ENCODE peak calls at places on chromosomes 5 and 9, in ten cellular contexts. C is mammary epithelial cell; X is fibroblast of lung; U is Panc1; M is tibial artery; Q is IMR-90; H is heart left ventricle; F is effector memory CD4-positive, alpha-beta T cell; K is PC-9; N is CD8-positive, alpha-beta memory T cell. V is an unnamed sample.

GRCh38 chr5:149073217-149073616 is 10.4 kb upstream of the SH3TC2 start:
- DNase-seq in C (no peak), H (no peak), F (no peak), Q (no peak), U (peak; percentile 47), X (no peak), N (no peak), K (peak; percentile 78), M (no peak), V (no peak)

GRCh38 chr5:148976569-148977321 is 86.1 kb downstream of the SH3TC2 start:
- DNase-seq in F (no peak), K (peak; percentile 34), N (no peak), M (no peak), X (no peak), C (no peak), Q (peak; percentile 48), H (no peak), U (no peak), V (no peak)

GRCh38 chr9:16134351-16134750 is 581.5 kb downstream of the CCDC171 start:
- DNase-seq in M (no peak), N (no peak), X (no peak), H (no peak), U (no peak), K (no peak), C (no peak), Q (no peak), F (no peak), V (no peak)

GRCh38 chr5:164505791-164506190 is 1000.4 kb downstream of the MAT2B start:
- DNase-seq in F (no peak), K (no peak), N (no peak), H (no peak), X (no peak), M (no peak), Q (no peak), C (no peak), U (no peak), V (no peak)

GRCh38 chr9:17138503-17138902 is 3.7 kb downstream of the CNTLN start:
- DNase-seq in N (no peak), X (no peak), K (no peak), H (no peak), F (no peak), U (no peak), Q (no peak), C (no peak), M (no peak), V (no peak)

GRCh38 chr9:83167126-83167525 is 104.2 kb upstream of the RASEF start:
- DNase-seq in N (no peak), X (no peak), M (no peak), K (peak; percentile 60), Q (no peak), F (no peak), H (no peak), U (no peak), C (peak; percentile 84), V (no peak)

GRCh38 chr9:70610287-70610644 is 195.8 kb upstream of the KLF9 start:
- DNase-seq in Q (no peak), K (no peak), N (no peak), F (no peak), X (no peak), H (no peak), C (no peak), U (no peak), M (no peak), V (no peak)

GRCh38 chr5:154972476-154973080 is 31.7 kb downstream of the MRPL22 start:
- DNase-seq in X (peak; percentile 45), H (peak; percentile 28), M (no peak), F (no peak), U (peak; percentile 15), C (peak; percentile 34), N (no peak), K (no peak), Q (peak; percentile 53), V (no peak)

GRCh38 chr9:115717711-115718173 is 435.8 kb upstream of the PAPPA start:
- DNase-seq in X (no peak), H (no peak), F (no peak), Q (peak; percentile 33), M (no peak), N (no peak), U (no peak), K (no peak), C (peak; percentile 37), V (no peak)

GRCh38 chr5:141957367-141957993 is 522 bp downstream of the PCDH12 start:
- DNase-seq in M (no peak), H (no peak), C (no peak), Q (no peak), K (no peak), U (no peak), F (no peak), X (no peak), N (no peak), V (no peak)

GRCh38 chr5:113806823-113807222 is 293.3 kb downstream of the YTHDC2 start:
- DNase-seq in F (no peak), C (peak; percentile 3), H (peak; percentile 22), U (no peak), K (no peak), M (peak; percentile 33), N (no peak), X (peak; percentile 21), Q (peak; percentile 4), V (no peak)

GRCh38 chr9:132235894-132236661 is 74.2 kb downstream of the NTNG2 start:
- DNase-seq in X (peak; percentile 63), C (peak; percentile 58), H (peak; percentile 80), F (peak; percentile 51), K (peak; percentile 59), N (peak; percentile 69), M (peak; percentile 69), Q (peak; percentile 56), U (peak; percentile 54), V (no peak)

GRCh38 chr5:7904170-7904569 is 35.2 kb downstream of the MTRR start:
- DNase-seq in N (no peak), F (no peak), C (peak; percentile 72), Q (peak; percentile 81), M (no peak), K (peak; percentile 75), X (peak; percentile 73), H (no peak), U (no peak), V (no peak)

GRCh38 chr9:81146684-81147337 is 542.5 kb downstream of the TLE1 start:
- DNase-seq in U (peak; percentile 2), M (no peak), C (peak; percentile 75), K (peak; percentile 59), Q (peak; percentile 69), N (no peak), F (no peak), H (no peak), X (peak; percentile 18), V (no peak)

DNA sequence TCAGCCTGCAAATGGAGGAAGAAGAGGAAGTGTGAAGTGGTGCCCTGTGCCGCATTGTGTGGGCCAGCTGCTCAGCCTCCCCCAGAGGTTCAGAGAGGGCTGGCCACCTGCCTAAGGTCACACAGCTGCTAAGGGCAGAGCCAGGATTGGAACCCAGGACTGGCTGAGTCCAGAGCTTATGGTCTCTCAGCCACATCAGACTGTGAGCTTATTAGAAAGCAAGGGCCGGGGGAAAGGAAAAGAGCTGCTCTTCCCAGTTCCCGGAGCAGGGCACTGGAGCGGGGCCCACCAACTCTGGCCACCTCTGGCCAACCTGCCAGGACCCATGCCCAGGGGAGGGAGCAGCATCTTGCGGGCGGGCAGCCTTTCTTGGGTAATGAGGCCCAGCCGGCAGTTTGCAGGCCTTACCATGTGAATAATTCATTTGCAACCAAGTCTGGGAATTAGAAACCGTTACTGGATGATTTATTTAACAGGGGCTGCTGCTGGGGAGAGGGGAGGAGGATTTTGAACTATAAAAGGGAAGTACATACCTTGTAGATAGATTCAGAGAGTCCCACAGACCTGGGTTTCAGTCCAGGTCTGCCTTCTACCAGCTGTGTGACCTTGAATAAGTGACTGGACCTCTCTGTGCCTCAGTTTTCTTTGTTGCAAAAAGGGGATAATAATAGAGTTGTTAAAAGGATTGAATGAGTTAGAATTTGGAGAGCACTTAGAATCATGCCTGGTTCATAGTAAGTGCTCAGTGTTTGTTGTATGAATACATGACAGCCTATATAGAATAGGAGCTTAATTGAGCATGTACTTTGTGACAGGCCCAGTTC is 11.5 kb upstream of the CRB2 start:
- DNase-seq in X (no peak), C (no peak), Q (no peak), K (no peak), H (no peak), M (no peak), N (no peak), U (no peak), F (no peak), V (no peak)
- H3K4me1 ChIP-seq in X (no peaks in the 10 kb centered on the region), C (peaks cover 17% of the 10 kb centered on the region), Q (no peaks in the 10 kb centered on the region), K (no peaks in the 10 kb centered on the region), H (peaks cover 10% of the 10 kb centered on the region), M (peaks cover 8% of the 10 kb centered on the region), N (peaks cover 15% of the 10 kb centered on the region), U (no peaks in the 10 kb centered on the region), F (peaks cover 11% of the 10 kb centered on the region), V (no peaks in the 10 kb centered on the region)

DNA sequence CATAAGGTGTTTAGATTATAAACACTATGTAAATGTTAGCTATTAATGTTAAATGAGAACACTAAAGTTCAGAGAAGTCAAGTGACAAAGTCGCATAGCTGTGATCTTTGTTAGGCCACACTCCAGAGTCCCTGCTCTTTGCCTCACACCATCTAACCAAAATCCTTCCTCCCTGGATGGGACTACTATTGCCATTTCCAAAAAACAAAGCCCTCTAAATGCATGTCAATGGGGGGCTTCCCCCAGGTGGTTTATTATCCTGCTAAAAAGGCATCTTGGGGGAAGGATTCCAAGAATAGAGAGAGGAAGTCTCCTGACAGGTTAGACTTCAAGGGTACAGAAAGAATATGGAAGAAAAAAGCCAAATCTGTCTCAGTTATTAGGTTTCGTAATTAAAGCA is 10.4 kb downstream of the NR6A1 start:
- DNase-seq in H (no peak), Q (no peak), U (no peak), C (no peak), M (no peak), N (no peak), K (no peak), X (no peak), F (no peak), V (no peak)
- H3K4me1 ChIP-seq in H (peaks cover 11% of the 10 kb centered on the region), Q (peaks cover 1% of the 10 kb centered on the region), U (peaks cover 37% of the 10 kb centered on the region), C (peaks cover 14% of the 10 kb centered on the region), M (no peaks in the 10 kb centered on the region), N (no peaks in the 10 kb centered on the region), K (peaks cover 7% of the 10 kb centered on the region), X (no peaks in the 10 kb centered on the region), F (no peaks in the 10 kb centered on the region), V (no peaks in the 10 kb centered on the region)

GRCh38 chr9:134234687-134235359 is 70.5 kb upstream of the RNU6ATAC start:
- DNase-seq in F (no peak), X (no peak), N (no peak), K (no peak), C (no peak), M (no peak), H (no peak), Q (no peak), U (no peak), V (no peak)
- H3K4me1 ChIP-seq in F (no peaks in the 10 kb centered on the region), X (no peaks in the 10 kb centered on the region), N (no peaks in the 10 kb centered on the region), K (no peaks in the 10 kb centered on the region), C (peaks cover 7% of the 10 kb centered on the region), M (peaks cover 37% of the 10 kb centered on the region), H (peaks cover 29% of the 10 kb centered on the region), Q (peaks cover 18% of the 10 kb centered on the region), U (no peaks in the 10 kb centered on the region), V (peaks cover 23% of the 10 kb centered on the region)

DNA sequence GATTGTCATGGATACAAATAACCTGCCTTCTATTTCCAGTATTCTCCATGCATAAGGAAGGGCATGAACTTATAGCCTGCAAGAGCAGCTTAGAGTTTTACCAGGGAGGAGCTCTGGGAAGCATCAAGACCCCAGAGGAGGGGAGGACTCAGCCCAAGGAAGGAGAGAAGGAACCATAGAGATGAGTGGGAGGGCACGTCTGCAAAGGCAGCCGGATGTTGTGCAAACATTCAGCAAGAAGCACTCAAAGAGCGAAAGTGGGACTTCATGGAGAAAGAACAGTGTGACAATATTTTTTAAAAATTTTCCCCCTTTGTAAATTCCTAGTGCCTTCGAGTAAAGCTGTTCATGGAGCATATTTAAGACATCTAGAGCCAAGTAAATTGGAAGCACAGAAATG is 270.1 kb upstream of the PTGER4 start:
- DNase-seq in C (no peak), N (peak; percentile 15), H (no peak), F (no peak), M (peak; percentile 21), X (no peak), Q (no peak), U (no peak), K (no peak), V (no peak)
- H3K4me1 ChIP-seq in C (peaks cover 46% of the 10 kb centered on the region), N (peaks cover 69% of the 10 kb centered on the region), H (peaks cover 50% of the 10 kb centered on the region), F (peaks cover 53% of the 10 kb centered on the region), M (peaks cover 7% of the 10 kb centered on the region), X (peaks cover 6% of the 10 kb centered on the region), Q (peaks cover 4% of the 10 kb centered on the region), U (no peaks in the 10 kb centered on the region), K (peaks cover 27% of the 10 kb centered on the region), V (no peaks in the 10 kb centered on the region)